ENCODE peak calls at places on chromosomes 1 and 21, in five cellular contexts. Z, I, V, D and T are unnamed samples.

GRCh38 chr1:184143449-184143848 is 91.9 kb downstream of the TSEN15 start:
- DNase-seq in V (no peak), I (peak; percentile 40), Z (no peak), D (no peak), T (peak; percentile 7)

GRCh38 chr1:154869351-154870116 is 547 bp downstream of the KCNN3 start:
- DNase-seq in V (peak; percentile 55), D (no peak), I (peak; percentile 53), Z (peak; percentile 56), T (no peak)

GRCh38 chr21:28770867-28771661 is 221.6 kb downstream of the LTN1 start:
- DNase-seq in V (no peak), I (peak; percentile 74), D (no peak), Z (peak; percentile 23), T (no peak)

GRCh38 chr1:151993734-151994496 is at the start of gene S100A10:
- DNase-seq in Z (peak; percentile 79), V (peak; percentile 21), D (peak; percentile 72), I (peak; percentile 76), T (no peak)

GRCh38 chr1:206911064-206911663 is 10.6 kb downstream of the FCMR start:
- DNase-seq in V (peak; percentile 65), I (peak; percentile 87), D (peak; percentile 74), Z (peak; percentile 55), T (peak; percentile 47)

GRCh38 chr21:39669485-39669884 is 56.7 kb downstream of the B3GALT5 start:
- DNase-seq in V (no peak), D (no peak), I (no peak), Z (no peak), T (no peak)

GRCh38 chr1:92030701-92031107 is 919 bp downstream of the EPHX4 start:
- DNase-seq in Z (peak; percentile 67), I (peak; percentile 2), V (peak; percentile 17), D (no peak), T (no peak)

GRCh38 chr1:173300249-173301044 is 93.3 kb upstream of the TNFSF4 start:
- DNase-seq in Z (no peak), V (no peak), I (no peak), D (no peak), T (no peak)

GRCh38 chr1:71796044-71796443 is 486.3 kb downstream of the NEGR1 start:
- DNase-seq in I (no peak), D (no peak), V (peak; percentile 41), Z (no peak), T (no peak)

GRCh38 chr1:227032396-227032795 is 92.3 kb downstream of the COQ8A start:
- DNase-seq in I (no peak), D (no peak), Z (no peak), V (no peak), T (no peak)

GRCh38 chr1:158803681-158804080 is 22.7 kb upstream of the OR6N2 start:
- DNase-seq in V (no peak), D (no peak), I (no peak), Z (no peak), T (no peak)

GRCh38 chr1:62373221-62373620 is 54.0 kb upstream of the KANK4 start:
- DNase-seq in V (no peak), Z (no peak), I (no peak), D (no peak), T (no peak)

GRCh38 chr1:162772571-162773154 is 17.8 kb upstream of the HSD17B7 start:
- DNase-seq in V (no peak), D (no peak), I (peak; percentile 82), Z (no peak), T (no peak)

GRCh38 chr1:31709060-31709459 is 5.2 kb upstream of the COL16A1 start:
- DNase-seq in D (no peak), Z (no peak), I (no peak), V (no peak), T (no peak)

GRCh38 chr1:66546045-66546810 is 12.3 kb downstream of the SGIP1 start:
- DNase-seq in V (no peak), Z (no peak), D (no peak), I (no peak), T (no peak)

GRCh38 chr1:98277111-98277510 is 356.3 kb upstream of the DPYD start:
- DNase-seq in D (no peak), I (peak; percentile 58), V (no peak), Z (peak; percentile 77), T (no peak)

GRCh38 chr1:5611855-5612254 is 380.4 kb downstream of the NPHP4 start:
- DNase-seq in D (no peak), V (no peak), Z (no peak), I (no peak), T (no peak)

GRCh38 chr21:17853393-17854275 is 34.5 kb upstream of the C21orf91 start:
- DNase-seq in Z (no peak), V (no peak), D (no peak), I (no peak), T (peak; percentile 25)

GRCh38 chr1:22591576-22591975 is 28.3 kb downstream of the EPHA8 start:
- DNase-seq in V (no peak), I (no peak), D (no peak), Z (no peak), T (no peak)

GRCh38 chr1:34371829-34372532 is 195.3 kb downstream of the C1orf94 start:
- DNase-seq in Z (no peak), D (no peak), I (no peak), V (no peak), T (no peak)

GRCh38 chr1:242243472-242243871 is 244.6 kb upstream of the MAP1LC3C start:
- DNase-seq in I (no peak), V (no peak), D (no peak), Z (no peak), T (no peak)

GRCh38 chr1:58986996-58987767 is 203.3 kb upstream of the JUN start:
- DNase-seq in D (no peak), Z (no peak), V (no peak), I (peak; percentile 19), T (no peak)

GRCh38 chr1:22969224-22969829 is 3.3 kb downstream of the LACTBL1 start:
- DNase-seq in Z (peak; percentile 68), D (no peak), I (peak; percentile 72), V (peak; percentile 98), T (peak; percentile 33)

GRCh38 chr1:228734881-228735801 is at the start of gene RHOU:
- DNase-seq in D (peak; percentile 15), V (peak; percentile 37), I (peak; percentile 39), Z (peak; percentile 45), T (peak; percentile 65)

GRCh38 chr1:147504801-147505303 is 36.4 kb upstream of the BCL9 start:
- DNase-seq in V (peak; percentile 59), Z (peak; percentile 62), I (peak; percentile 33), D (no peak), T (peak; percentile 53)

GRCh38 chr1:21332691-21333449 is 42.6 kb upstream of the ECE1 start:
- DNase-seq in D (no peak), I (no peak), Z (no peak), V (no peak), T (no peak)

GRCh38 chr1:198889102-198889501 is 250.3 kb downstream of the PTPRC start:
- DNase-seq in V (no peak), D (no peak), I (no peak), Z (no peak), T (no peak)

GRCh38 chr1:227887697-227888403 is 59.9 kb downstream of the WNT9A start:
- DNase-seq in Z (peak; percentile 32), V (no peak), D (peak; percentile 64), I (no peak), T (no peak)

GRCh38 chr1:119952496-119952895 is 56.2 kb upstream of the ADAM30 start:
- DNase-seq in Z (no peak), I (no peak), V (no peak), D (no peak), T (no peak)

GRCh38 chr1:90964444-90965035 is 57.3 kb downstream of the ZNF644 start:
- DNase-seq in D (no peak), V (peak; percentile 55), I (peak; percentile 41), Z (peak; percentile 13), T (peak; percentile 15)

GRCh38 chr21:38819051-38819718 is 13.5 kb downstream of the ETS2 start:
- DNase-seq in I (no peak), V (no peak), D (no peak), Z (no peak), T (no peak)